ENCODE peak calls at places on chromosomes 3 and 15, in nine cellular contexts. One of them, this sample, is unnamed. For H3K4me1, the result is how much of the 10 kb centered on the place peaks cover.

GRCh38 chr3:61807865-61808276 is 246.5 kb downstream of the PTPRG start:
- DNase-seq in upper lobe of left lung: no peak
- DNase-seq in heart left ventricle: no peak
- DNase-seq in Peyer's patch: no peak
- DNase-seq in A549: no peak
- DNase-seq in breast epithelium: no peak
- DNase-seq in right lobe of liver: no peak
- DNase-seq in uterus: no peak
- DNase-seq in tibial nerve: no peak
- DNase-seq in this sample: no peak

GRCh38 chr3:38168151-38168987 is 3.0 kb downstream of the OXSR1 start:
- DNase-seq in Peyer's patch: no peak
- DNase-seq in heart left ventricle: no peak
- DNase-seq in A549: no peak
- DNase-seq in upper lobe of left lung: no peak
- DNase-seq in breast epithelium: no peak
- DNase-seq in tibial nerve: no peak
- DNase-seq in uterus: no peak
- DNase-seq in right lobe of liver: no peak
- DNase-seq in this sample: no peak

GRCh38 chr15:101148166-101148880 is 103.5 kb downstream of the CHSY1 start:
- DNase-seq in heart left ventricle: no peak
- DNase-seq in uterus: no peak
- DNase-seq in upper lobe of left lung: no peak
- DNase-seq in breast epithelium: peak
- DNase-seq in right lobe of liver: no peak
- DNase-seq in Peyer's patch: no peak
- DNase-seq in A549: no peak
- DNase-seq in tibial nerve: no peak
- DNase-seq in this sample: no peak

GRCh38 chr3:71339049-71339448 is 244.5 kb downstream of the FOXP1 start:
- DNase-seq in right lobe of liver: no peak
- DNase-seq in uterus: no peak
- DNase-seq in upper lobe of left lung: no peak
- DNase-seq in A549: no peak
- DNase-seq in heart left ventricle: no peak
- DNase-seq in Peyer's patch: no peak
- DNase-seq in tibial nerve: no peak
- DNase-seq in breast epithelium: no peak
- DNase-seq in this sample: no peak

GRCh38 chr3:157631468-157631867 is 128.3 kb upstream of the VEPH1 start:
- DNase-seq in heart left ventricle: no peak
- DNase-seq in upper lobe of left lung: no peak
- DNase-seq in tibial nerve: no peak
- DNase-seq in Peyer's patch: no peak
- DNase-seq in right lobe of liver: no peak
- DNase-seq in breast epithelium: no peak
- DNase-seq in A549: no peak
- DNase-seq in uterus: no peak
- DNase-seq in this sample: no peak

GRCh38 chr3:152298393-152299242 is 29.9 kb downstream of the MBNL1 start:
- DNase-seq in heart left ventricle: peak
- DNase-seq in A549: peak
- DNase-seq in breast epithelium: no peak
- DNase-seq in Peyer's patch: peak
- DNase-seq in tibial nerve: no peak
- DNase-seq in right lobe of liver: peak
- DNase-seq in uterus: peak
- DNase-seq in upper lobe of left lung: no peak
- DNase-seq in this sample: peak

GRCh38 chr3:31543375-31543774 is 10.7 kb downstream of the STT3B start:
- DNase-seq in A549: no peak
- DNase-seq in tibial nerve: no peak
- DNase-seq in Peyer's patch: no peak
- DNase-seq in heart left ventricle: no peak
- DNase-seq in right lobe of liver: no peak
- DNase-seq in upper lobe of left lung: no peak
- DNase-seq in breast epithelium: no peak
- DNase-seq in uterus: no peak
- DNase-seq in this sample: no peak

GRCh38 chr3:171489348-171489747 is 29.1 kb upstream of the TNIK start:
- DNase-seq in tibial nerve: no peak
- DNase-seq in A549: no peak
- DNase-seq in right lobe of liver: no peak
- DNase-seq in heart left ventricle: no peak
- DNase-seq in upper lobe of left lung: no peak
- DNase-seq in uterus: no peak
- DNase-seq in Peyer's patch: no peak
- DNase-seq in breast epithelium: no peak
- DNase-seq in this sample: no peak

GRCh38 chr3:177804646-177805045 is 607.4 kb upstream of the TBL1XR1 start:
- DNase-seq in upper lobe of left lung: no peak
- DNase-seq in Peyer's patch: no peak
- DNase-seq in heart left ventricle: no peak
- DNase-seq in tibial nerve: no peak
- DNase-seq in breast epithelium: no peak
- DNase-seq in uterus: no peak
- DNase-seq in A549: no peak
- DNase-seq in right lobe of liver: no peak
- DNase-seq in this sample: no peak

GRCh38 chr15:32838338-32838737 is 120.5 kb downstream of the GREM1 start:
- DNase-seq in tibial nerve: no peak
- DNase-seq in right lobe of liver: no peak
- DNase-seq in Peyer's patch: no peak
- DNase-seq in breast epithelium: no peak
- DNase-seq in A549: no peak
- DNase-seq in uterus: no peak
- DNase-seq in heart left ventricle: no peak
- DNase-seq in upper lobe of left lung: no peak
- DNase-seq in this sample: no peak

GRCh38 chr3:52721002-52721741 is 15.3 kb downstream of the SPCS1 start:
- DNase-seq in uterus: no peak
- DNase-seq in heart left ventricle: no peak
- DNase-seq in Peyer's patch: no peak
- DNase-seq in upper lobe of left lung: no peak
- DNase-seq in right lobe of liver: no peak
- DNase-seq in A549: no peak
- DNase-seq in breast epithelium: no peak
- DNase-seq in tibial nerve: no peak
- DNase-seq in this sample: no peak

GRCh38 chr3:45253316-45253715 is 27.2 kb upstream of the TMEM158 start:
- DNase-seq in A549: no peak
- DNase-seq in tibial nerve: no peak
- DNase-seq in heart left ventricle: no peak
- DNase-seq in uterus: no peak
- DNase-seq in upper lobe of left lung: no peak
- DNase-seq in Peyer's patch: no peak
- DNase-seq in right lobe of liver: no peak
- DNase-seq in breast epithelium: no peak
- DNase-seq in this sample: no peak

GRCh38 chr3:125043599-125044151 is 12.1 kb downstream of the HEG1 start:
- DNase-seq in Peyer's patch: no peak
- DNase-seq in A549: no peak
- DNase-seq in uterus: peak
- DNase-seq in right lobe of liver: no peak
- DNase-seq in breast epithelium: no peak
- DNase-seq in upper lobe of left lung: peak
- DNase-seq in heart left ventricle: peak
- DNase-seq in tibial nerve: no peak
- DNase-seq in this sample: peak

GRCh38 chr15:85044894-85045293 is 63.2 kb downstream of the PDE8A start:
- DNase-seq in heart left ventricle: no peak
- DNase-seq in right lobe of liver: no peak
- DNase-seq in uterus: no peak
- DNase-seq in A549: no peak
- DNase-seq in upper lobe of left lung: no peak
- DNase-seq in breast epithelium: no peak
- DNase-seq in tibial nerve: no peak
- DNase-seq in Peyer's patch: no peak
- DNase-seq in this sample: no peak

GRCh38 chr3:64651791-64652241 is 36.0 kb downstream of the ADAMTS9 start:
- DNase-seq in tibial nerve: no peak
- DNase-seq in upper lobe of left lung: no peak
- DNase-seq in heart left ventricle: no peak
- DNase-seq in Peyer's patch: no peak
- DNase-seq in A549: no peak
- DNase-seq in uterus: no peak
- DNase-seq in right lobe of liver: no peak
- DNase-seq in breast epithelium: no peak
- DNase-seq in this sample: no peak

GRCh38 chr3:178181085-178181484 is 355.2 kb upstream of the KCNMB2 start:
- DNase-seq in A549: no peak
- DNase-seq in Peyer's patch: no peak
- DNase-seq in heart left ventricle: no peak
- DNase-seq in upper lobe of left lung: no peak
- DNase-seq in right lobe of liver: no peak
- DNase-seq in breast epithelium: no peak
- DNase-seq in tibial nerve: no peak
- DNase-seq in uterus: no peak
- DNase-seq in this sample: no peak

GRCh38 chr3:63354160-63354559 is 76.1 kb downstream of the SYNPR start:
- DNase-seq in uterus: no peak
- DNase-seq in heart left ventricle: no peak
- DNase-seq in breast epithelium: no peak
- DNase-seq in Peyer's patch: no peak
- DNase-seq in tibial nerve: no peak
- DNase-seq in A549: no peak
- DNase-seq in right lobe of liver: no peak
- DNase-seq in upper lobe of left lung: no peak
- DNase-seq in this sample: no peak

GRCh38 chr3:69320867-69321266 is 65.0 kb downstream of the FRMD4B start:
- DNase-seq in right lobe of liver: no peak
- DNase-seq in tibial nerve: no peak
- DNase-seq in breast epithelium: no peak
- DNase-seq in upper lobe of left lung: no peak
- DNase-seq in A549: no peak
- DNase-seq in uterus: no peak
- DNase-seq in heart left ventricle: peak
- DNase-seq in Peyer's patch: no peak
- DNase-seq in this sample: no peak

GRCh38 chr15:85616549-85616948 is 178.2 kb downstream of the KLHL25 start:
- DNase-seq in right lobe of liver: no peak
- DNase-seq in tibial nerve: no peak
- DNase-seq in upper lobe of left lung: no peak
- DNase-seq in heart left ventricle: no peak
- DNase-seq in Peyer's patch: no peak
- DNase-seq in A549: no peak
- DNase-seq in breast epithelium: no peak
- DNase-seq in uterus: no peak
- DNase-seq in this sample: no peak

GRCh38 chr15:31367730-31368344 is 41.2 kb downstream of the KLF13 start:
- DNase-seq in heart left ventricle: no peak
- DNase-seq in tibial nerve: no peak
- DNase-seq in upper lobe of left lung: no peak
- DNase-seq in right lobe of liver: no peak
- DNase-seq in breast epithelium: no peak
- DNase-seq in uterus: no peak
- DNase-seq in Peyer's patch: no peak
- DNase-seq in A549: no peak
- DNase-seq in this sample: no peak

GRCh38 chr15:31365032-31365654 is 38.5 kb downstream of the KLF13 start:
- DNase-seq in breast epithelium: no peak
- DNase-seq in tibial nerve: no peak
- DNase-seq in uterus: no peak
- DNase-seq in heart left ventricle: no peak
- DNase-seq in right lobe of liver: no peak
- DNase-seq in Peyer's patch: no peak
- DNase-seq in A549: no peak
- DNase-seq in upper lobe of left lung: no peak
- DNase-seq in this sample: no peak

GRCh38 chr15:31365655-31366127 is 39.1 kb downstream of the KLF13 start:
- DNase-seq in Peyer's patch: peak
- DNase-seq in upper lobe of left lung: peak
- DNase-seq in A549: no peak
- DNase-seq in uterus: peak
- DNase-seq in tibial nerve: peak
- DNase-seq in heart left ventricle: peak
- DNase-seq in right lobe of liver: peak
- DNase-seq in breast epithelium: peak
- DNase-seq in this sample: peak

GRCh38 chr15:31367021-31367729 is 40.5 kb downstream of the KLF13 start:
- DNase-seq in tibial nerve: no peak
- DNase-seq in right lobe of liver: no peak
- DNase-seq in uterus: no peak
- DNase-seq in Peyer's patch: no peak
- DNase-seq in breast epithelium: no peak
- DNase-seq in heart left ventricle: no peak
- DNase-seq in A549: no peak
- DNase-seq in upper lobe of left lung: no peak
- DNase-seq in this sample: no peak

GRCh38 chr15:31366169-31366734 is 39.6 kb downstream of the KLF13 start:
- DNase-seq in upper lobe of left lung: no peak
- DNase-seq in Peyer's patch: no peak
- DNase-seq in uterus: peak
- DNase-seq in right lobe of liver: no peak
- DNase-seq in breast epithelium: no peak
- DNase-seq in heart left ventricle: no peak
- DNase-seq in A549: no peak
- DNase-seq in tibial nerve: peak
- DNase-seq in this sample: peak
- H3K4me1 ChIP-seq in upper lobe of left lung: half or more
- H3K4me1 ChIP-seq in Peyer's patch: half or more
- H3K4me1 ChIP-seq in uterus: under half
- H3K4me1 ChIP-seq in right lobe of liver: half or more
- H3K4me1 ChIP-seq in breast epithelium: under half
- H3K4me1 ChIP-seq in heart left ventricle: half or more
- H3K4me1 ChIP-seq in A549: under half
- H3K4me1 ChIP-seq in tibial nerve: half or more
- H3K4me1 ChIP-seq in this sample: half or more

GRCh38 chr3:8997151-8997550 is 33.9 kb upstream of the RAD18 start:
- DNase-seq in A549: no peak
- DNase-seq in Peyer's patch: no peak
- DNase-seq in right lobe of liver: no peak
- DNase-seq in tibial nerve: no peak
- DNase-seq in heart left ventricle: no peak
- DNase-seq in breast epithelium: no peak
- DNase-seq in uterus: no peak
- DNase-seq in upper lobe of left lung: no peak
- DNase-seq in this sample: no peak
- H3K27ac ChIP-seq in A549: no peak
- H3K27ac ChIP-seq in Peyer's patch: no peak
- H3K27ac ChIP-seq in right lobe of liver: no peak
- H3K27ac ChIP-seq in tibial nerve: no peak
- H3K27ac ChIP-seq in heart left ventricle: no peak
- H3K27ac ChIP-seq in breast epithelium: no peak
- H3K27ac ChIP-seq in uterus: no peak
- H3K27ac ChIP-seq in upper lobe of left lung: no peak
- H3K27ac ChIP-seq in this sample: no peak

GRCh38 chr3:129626744-129627349 is 20.4 kb upstream of the PLXND1 start:
- DNase-seq in upper lobe of left lung: peak
- DNase-seq in uterus: peak
- DNase-seq in breast epithelium: peak
- DNase-seq in tibial nerve: peak
- DNase-seq in right lobe of liver: peak
- DNase-seq in Peyer's patch: peak
- DNase-seq in heart left ventricle: peak
- DNase-seq in A549: peak
- DNase-seq in this sample: peak
- TF ChIP-seq POLR2A in upper lobe of left lung: peak
- TF ChIP-seq POLR2A in uterus: peak
- TF ChIP-seq POLR2A in breast epithelium: peak
- TF ChIP-seq POLR2A in tibial nerve: peak
- TF ChIP-seq POLR2A in right lobe of liver: peak
- TF ChIP-seq POLR2A in Peyer's patch: peak
- TF ChIP-seq POLR2A in heart left ventricle: no peak
- TF ChIP-seq POLR2A in A549: peak
- TF ChIP-seq POLR2A in this sample: peak

GRCh38 chr15:60830479-60830878 is 351.5 kb upstream of the ICE2 start:
- DNase-seq in tibial nerve: no peak
- DNase-seq in uterus: no peak
- DNase-seq in A549: no peak
- DNase-seq in upper lobe of left lung: no peak
- DNase-seq in Peyer's patch: no peak
- DNase-seq in right lobe of liver: no peak
- DNase-seq in heart left ventricle: no peak
- DNase-seq in breast epithelium: no peak
- DNase-seq in this sample: no peak
- H3K4me1 ChIP-seq in tibial nerve: under half
- H3K4me1 ChIP-seq in uterus: under half
- H3K4me1 ChIP-seq in A549: under half
- H3K4me1 ChIP-seq in upper lobe of left lung: under half
- H3K4me1 ChIP-seq in Peyer's patch: under half
- H3K4me1 ChIP-seq in right lobe of liver: under half
- H3K4me1 ChIP-seq in heart left ventricle: under half
- H3K4me1 ChIP-seq in breast epithelium: under half
- H3K4me1 ChIP-seq in this sample: under half

This sample was measured in body of pancreas.